ENCODE peak calls at places on chromosomes 16 and 17, in nine cellular contexts. U is body of pancreas, C is tibial nerve, K is Peyer's patch, A is spleen, Y is transverse colon, E is vagina, S is ovary, M is adrenal gland. P is an unnamed sample.

GRCh38 chr17:5379351-5380107 is 39.9 kb downstream of the NUP88 start:
- DNase-seq in U (no peak), C (no peak), K (no peak), A (no peak), Y (no peak), E (no peak), S (no peak), M (no peak), P (no peak)

GRCh38 chr17:39099686-39100293 is 51.6 kb downstream of the PLXDC1 start:
- DNase-seq in U (no peak), C (peak; percentile 41), K (peak; percentile 56), A (no peak), Y (peak; percentile 26), E (no peak), S (peak; percentile 93), M (peak; percentile 71), P (peak; percentile 46)

GRCh38 chr16:57530104-57530522 is 6.3 kb downstream of the CCDC102A start:
- DNase-seq in U (no peak), C (no peak), K (peak; percentile 87), A (peak; percentile 89), Y (peak; percentile 63), E (no peak), S (peak; percentile 27), M (peak; percentile 78), P (peak; percentile 10)

GRCh38 chr17:30207655-30208054 is 27.8 kb downstream of the SLC6A4 start:
- DNase-seq in U (no peak), C (no peak), K (no peak), A (peak; percentile 28), Y (no peak), E (no peak), S (no peak), M (no peak), P (no peak)

GRCh38 chr17:39775075-39775474 is 37.3 kb downstream of the GRB7 start:
- DNase-seq in U (no peak), C (no peak), K (no peak), A (no peak), Y (no peak), E (no peak), S (no peak), M (no peak), P (no peak)

GRCh38 chr16:50299508-50300105 is 33.3 kb downstream of the ADCY7 start:
- DNase-seq in U (no peak), C (no peak), K (peak; percentile 36), A (peak; percentile 56), Y (no peak), E (no peak), S (peak; percentile 17), M (no peak), P (peak; percentile 1)

GRCh38 chr17:35879748-35880654 is at the start of gene CCL5:
- DNase-seq in U (no peak), C (no peak), K (peak; percentile 72), A (peak; percentile 82), Y (peak; percentile 28), E (no peak), S (no peak), M (no peak), P (no peak)

GRCh38 chr16:3945751-3946603 is 65.5 kb upstream of the CREBBP start:
- DNase-seq in U (peak; percentile 74), C (no peak), K (no peak), A (no peak), Y (peak; percentile 45), E (no peak), S (peak; percentile 58), M (peak; percentile 88), P (no peak)

GRCh38 chr16:2530629-2531318 is 434 bp downstream of the CEMP1 start:
- DNase-seq in U (no peak), C (no peak), K (peak; percentile 52), A (peak; percentile 88), Y (no peak), E (no peak), S (peak; percentile 55), M (no peak), P (no peak)

GRCh38 chr16:2533912-2534311 is 2.7 kb upstream of the CEMP1 start:
- DNase-seq in U (no peak), C (no peak), K (no peak), A (peak; percentile 72), Y (no peak), E (no peak), S (peak; percentile 24), M (no peak), P (no peak)

GRCh38 chr16:2531371-2531695 is at the start of gene CEMP1:
- DNase-seq in U (no peak), C (no peak), K (no peak), A (no peak), Y (no peak), E (no peak), S (no peak), M (no peak), P (no peak)

GRCh38 chr16:2529961-2530628 is 1.1 kb downstream of the CEMP1 start:
- DNase-seq in U (no peak), C (no peak), K (no peak), A (peak; percentile 79), Y (no peak), E (peak; percentile 83), S (peak; percentile 57), M (no peak), P (no peak)

DNA sequence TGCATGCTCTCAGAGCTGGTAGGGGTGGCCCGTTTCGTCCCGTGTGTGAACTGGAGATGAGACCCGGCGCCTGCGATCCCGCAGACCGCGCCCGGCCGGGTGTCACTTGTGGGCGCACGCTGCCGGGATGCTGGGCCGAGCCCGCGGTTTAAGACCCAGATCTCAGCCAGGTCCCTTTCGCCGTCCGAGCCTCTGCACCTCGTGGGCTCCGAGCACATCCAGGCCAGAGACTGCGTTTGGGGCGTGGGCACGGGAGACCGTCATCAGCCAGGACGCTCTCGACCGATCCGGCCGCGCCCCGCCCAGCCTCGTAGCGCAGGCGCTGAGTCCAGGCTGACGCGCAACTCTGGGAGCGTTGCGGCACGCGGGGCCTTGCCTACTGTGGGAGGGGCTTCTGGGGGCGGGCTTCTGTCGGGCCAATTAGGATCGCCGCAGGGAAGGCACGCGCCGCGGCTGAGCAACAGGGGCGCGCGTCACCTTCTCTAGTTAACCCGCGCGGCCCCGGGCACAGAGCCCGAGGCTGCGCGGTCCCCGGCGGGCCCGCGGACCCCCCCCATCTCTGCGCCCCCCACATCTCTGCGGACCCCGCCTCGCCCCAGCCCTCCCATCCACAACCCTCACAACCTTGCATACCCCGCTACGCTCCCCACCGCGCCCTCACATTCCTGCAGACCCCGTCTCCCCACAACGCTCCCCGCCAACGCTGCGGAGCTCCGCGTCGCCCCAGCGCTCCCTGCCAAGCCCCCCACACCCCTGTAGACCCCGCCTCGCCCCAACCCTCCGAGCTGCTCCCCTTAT is 687 bp upstream of the CEMP1 start:
- DNase-seq in U (peak; percentile 99), C (peak; percentile 98), K (peak; percentile 99), A (peak; percentile 100), Y (peak; percentile 99), E (peak; percentile 98), S (peak; percentile 98), M (peak; percentile 99), P (peak; percentile 99)
- TF ChIP-seq POLR2A in U (peak; percentile 45), C (peak; percentile 95), K (peak; percentile 41), A (no peak), Y (peak; percentile 47), E (peak; percentile 60), S (peak; percentile 66), M (peak; percentile 86), P (peak; percentile 83)

DNA sequence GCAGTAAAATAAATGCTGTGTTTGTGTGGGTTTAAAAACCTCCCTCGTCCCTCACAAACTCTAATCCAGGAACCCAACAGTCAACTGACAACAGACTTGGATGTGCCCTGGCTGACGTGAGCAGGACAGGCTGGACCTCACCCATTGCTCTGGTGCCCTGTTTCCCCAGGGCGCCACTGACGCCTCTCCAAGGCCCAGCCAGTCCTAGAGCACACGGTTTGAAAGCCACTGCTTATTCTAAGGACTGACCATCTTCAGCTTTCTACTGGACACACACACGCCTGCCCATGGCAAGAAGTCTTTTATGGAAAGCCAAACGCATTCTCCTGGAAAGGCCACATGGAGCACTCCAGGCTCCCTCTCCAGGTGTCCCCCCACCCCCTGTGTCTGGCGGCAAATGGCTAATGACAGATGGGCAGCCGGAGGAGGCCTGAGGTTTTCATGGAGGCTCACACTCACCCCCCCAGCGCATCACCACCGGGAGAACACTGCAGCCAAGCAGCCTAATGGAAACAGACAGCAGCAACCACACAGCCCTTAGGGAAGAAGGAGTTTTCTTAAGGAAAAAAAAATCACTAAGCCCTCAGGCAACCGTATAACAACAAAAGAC is 319.2 kb downstream of the SOX9 start:
- DNase-seq in U (no peak), C (no peak), K (no peak), A (peak; percentile 15), Y (no peak), E (no peak), S (no peak), M (no peak), P (no peak)
- H3K9me3 ChIP-seq in U (no peaks in the 10 kb centered on the region), C (no peaks in the 10 kb centered on the region), K (no peaks in the 10 kb centered on the region), A (peaks cover 10% of the 10 kb centered on the region), Y (no peaks in the 10 kb centered on the region), E (no peaks in the 10 kb centered on the region), S (no peaks in the 10 kb centered on the region), M (no peaks in the 10 kb centered on the region), P (no peaks in the 10 kb centered on the region)

GRCh38 chr17:7239091-7240027 is at the start of gene PHF23:
- DNase-seq in U (peak; percentile 99), C (peak; percentile 98), K (peak; percentile 99), A (peak; percentile 99), Y (peak; percentile 99), E (peak; percentile 100), S (peak; percentile 99), M (peak; percentile 99), P (peak; percentile 100)

GRCh38 chr17:7241047-7241733 is 1.1 kb downstream of the GABARAP start:
- DNase-seq in U (no peak), C (no peak), K (no peak), A (no peak), Y (no peak), E (no peak), S (no peak), M (no peak), P (no peak)

GRCh38 chr17:7240375-7240774 is 1.1 kb upstream of the PHF23 start:
- DNase-seq in U (no peak), C (no peak), K (no peak), A (no peak), Y (no peak), E (no peak), S (no peak), M (no peak), P (no peak)

GRCh38 chr17:7242717-7243576 is 698 bp upstream of the GABARAP start:
- DNase-seq in U (peak; percentile 96), C (peak; percentile 96), K (peak; percentile 99), A (peak; percentile 97), Y (peak; percentile 97), E (no peak), S (peak; percentile 98), M (peak; percentile 99), P (peak; percentile 92)

GRCh38 chr17:7241783-7242716 is at the start of gene GABARAP:
- DNase-seq in U (peak; percentile 95), C (peak; percentile 94), K (peak; percentile 97), A (peak; percentile 98), Y (peak; percentile 96), E (no peak), S (peak; percentile 97), M (peak; percentile 98), P (peak; percentile 88)
- TF ChIP-seq POLR2A in U (peak; percentile 84), C (peak; percentile 83), K (peak; percentile 59), A (no peak), Y (peak; percentile 73), E (peak; percentile 76), S (peak; percentile 82), M (peak; percentile 85), P (peak; percentile 86)

DNA sequence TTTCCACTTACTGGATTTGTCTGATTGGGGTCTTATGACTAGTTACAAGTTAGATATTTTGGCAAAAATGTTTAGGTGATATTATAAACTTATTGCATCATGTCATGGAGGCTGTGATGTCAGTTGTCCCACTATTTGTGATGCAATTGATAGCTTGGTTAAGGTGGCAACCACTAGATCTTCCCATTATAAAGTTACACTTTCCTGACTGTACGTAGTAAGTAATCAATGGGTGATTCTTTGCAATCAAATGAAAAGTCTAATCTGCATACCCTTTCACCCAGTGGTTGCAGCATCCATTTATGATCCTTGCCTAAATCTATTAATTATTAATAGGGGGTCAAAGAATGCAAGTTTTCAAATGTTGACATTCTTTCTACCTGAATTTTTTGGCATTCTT is 4.4 kb upstream of the PCTP start:
- DNase-seq in U (no peak), C (no peak), K (no peak), A (no peak), Y (no peak), E (no peak), S (no peak), M (no peak), P (no peak)
- H3K9me3 ChIP-seq in U (no peaks in the 10 kb centered on the region), C (no peaks in the 10 kb centered on the region), K (no peaks in the 10 kb centered on the region), A (no peaks in the 10 kb centered on the region), Y (no peaks in the 10 kb centered on the region), E (no peaks in the 10 kb centered on the region), S (no peaks in the 10 kb centered on the region), M (no peaks in the 10 kb centered on the region), P (no peaks in the 10 kb centered on the region)

P was measured in gastrocnemius medialis.